ENCODE peak calls at places on chromosomes 1 and 21, in nine cellular contexts. R, H, L, P, K, J, M, D and N are unnamed samples.

GRCh38 chr1:218242171-218242570 is 42.9 kb upstream of the RRP15 start:
- DNase-seq in D (no peak), R (no peak), L (no peak), H (no peak), K (no peak), J (no peak), P (no peak), M (no peak), N (no peak)

GRCh38 chr1:236160540-236161127 is 18.3 kb downstream of the GPR137B start:
- DNase-seq in L (no peak), P (no peak), K (no peak), H (no peak), M (no peak), J (no peak), R (no peak), D (no peak), N (no peak)

GRCh38 chr21:34916446-34916845 is 132.7 kb downstream of the RUNX1 start:
- DNase-seq in K (no peak), D (no peak), R (no peak), M (no peak), H (no peak), P (no peak), J (no peak), L (no peak), N (no peak)

GRCh38 chr21:31236528-31236927 is 107.5 kb downstream of the TIAM1 start:
- DNase-seq in M (no peak), H (peak), R (no peak), P (no peak), K (no peak), J (no peak), L (no peak), D (no peak), N (no peak)

GRCh38 chr1:179808503-179808902 is 65.4 kb downstream of the FAM163A start:
- DNase-seq in H (peak), M (no peak), L (no peak), P (no peak), J (no peak), D (no peak), K (no peak), R (no peak), N (no peak)

GRCh38 chr1:21573971-21574458 is 64.8 kb downstream of the ALPL start:
- DNase-seq in P (peak), H (peak), R (peak), D (no peak), K (peak), J (peak), L (peak), M (no peak), N (peak)

GRCh38 chr1:197933647-197934046 is 16.5 kb downstream of the LHX9 start:
- DNase-seq in P (no peak), K (no peak), L (no peak), R (no peak), D (no peak), M (no peak), J (no peak), H (no peak), N (no peak)

GRCh38 chr1:118122234-118123004 is 62.6 kb downstream of the SPAG17 start:
- DNase-seq in J (no peak), H (peak), L (no peak), P (no peak), K (no peak), R (no peak), D (no peak), M (no peak), N (no peak)

GRCh38 chr1:213070399-213070798 is 19.4 kb downstream of the RPS6KC1 start:
- DNase-seq in P (no peak), J (no peak), R (peak), M (no peak), H (peak), K (no peak), L (peak), D (no peak), N (peak)

GRCh38 chr1:12528021-12528852 is 89.8 kb downstream of the DHRS3 start:
- DNase-seq in J (peak), D (no peak), L (no peak), M (no peak), R (no peak), H (peak), K (no peak), P (peak), N (no peak)

GRCh38 chr1:93689521-93690223 is 8.0 kb upstream of the BCAR3 start:
- DNase-seq in D (no peak), P (no peak), H (no peak), R (no peak), M (no peak), J (peak), K (no peak), L (no peak), N (no peak)

GRCh38 chr1:209497729-209498128 is 85.8 kb upstream of the CAMK1G start:
- DNase-seq in J (no peak), L (no peak), M (no peak), K (no peak), P (no peak), R (no peak), H (no peak), D (no peak), N (no peak)

GRCh38 chr1:9858293-9859035 is 34.7 kb upstream of the CLSTN1 start:
- DNase-seq in R (no peak), P (no peak), M (no peak), D (no peak), J (no peak), H (no peak), K (peak), L (no peak), N (no peak)